ENCODE peak calls at places on chromosomes 7 and 10, in four cellular contexts. One of them, this sample, is unnamed.

GRCh38 chr10:71323407-71323806 is 4.3 kb downstream of the SLC29A3 start:
- DNase-seq in SK-MEL-5: peak; percentile 57
- DNase-seq in Panc1: no peak
- DNase-seq in BE2C: no peak
- DNase-seq in this sample: no peak

GRCh38 chr10:131536676-131537075 is 225.2 kb upstream of the TCERG1L start:
- DNase-seq in SK-MEL-5: no peak
- DNase-seq in Panc1: no peak
- DNase-seq in BE2C: no peak
- DNase-seq in this sample: no peak

GRCh38 chr10:97732052-97732359 is 4.9 kb upstream of the ZFYVE27 start:
- DNase-seq in SK-MEL-5: no peak
- DNase-seq in Panc1: no peak
- DNase-seq in BE2C: no peak
- DNase-seq in this sample: no peak

GRCh38 chr10:78805176-78805575 is 263.6 kb upstream of the ZMIZ1 start:
- DNase-seq in SK-MEL-5: no peak
- DNase-seq in Panc1: no peak
- DNase-seq in BE2C: peak; percentile 79
- DNase-seq in this sample: no peak

GRCh38 chr10:129966831-129967578 is 2.9 kb upstream of the EBF3 start:
- DNase-seq in SK-MEL-5: no peak
- DNase-seq in Panc1: no peak
- DNase-seq in BE2C: no peak
- DNase-seq in this sample: peak; percentile 85

GRCh38 chr7:144960763-144961162 is 124.9 kb upstream of the TPK1 start:
- DNase-seq in SK-MEL-5: no peak
- DNase-seq in Panc1: no peak
- DNase-seq in BE2C: no peak
- DNase-seq in this sample: no peak

GRCh38 chr7:137966636-137967142 is 35.2 kb downstream of the CREB3L2 start:
- DNase-seq in SK-MEL-5: no peak
- DNase-seq in Panc1: no peak
- DNase-seq in BE2C: no peak
- DNase-seq in this sample: no peak

GRCh38 chr7:25025218-25025671 is 45.3 kb upstream of the OSBPL3 start:
- DNase-seq in SK-MEL-5: peak; percentile 46
- DNase-seq in Panc1: peak; percentile 25
- DNase-seq in BE2C: no peak
- DNase-seq in this sample: no peak

GRCh38 chr10:60425392-60426110 is 35.9 kb upstream of the ANK3 start:
- DNase-seq in SK-MEL-5: no peak
- DNase-seq in Panc1: no peak
- DNase-seq in BE2C: no peak
- DNase-seq in this sample: no peak

GRCh38 chr10:73591935-73592699 is 975 bp upstream of the USP54 start:
- DNase-seq in SK-MEL-5: peak; percentile 89
- DNase-seq in Panc1: peak; percentile 83
- DNase-seq in BE2C: peak; percentile 63
- DNase-seq in this sample: peak; percentile 39

GRCh38 chr7:132243463-132243862 is 332.8 kb downstream of the PLXNA4 start:
- DNase-seq in SK-MEL-5: no peak
- DNase-seq in Panc1: no peak
- DNase-seq in BE2C: no peak
- DNase-seq in this sample: no peak

GRCh38 chr7:41428330-41428729 is 274.6 kb downstream of the INHBA start:
- DNase-seq in SK-MEL-5: no peak
- DNase-seq in Panc1: no peak
- DNase-seq in BE2C: no peak
- DNase-seq in this sample: no peak

GRCh38 chr7:79361214-79361613 is 92.3 kb downstream of the MAGI2 start:
- DNase-seq in SK-MEL-5: peak; percentile 72
- DNase-seq in Panc1: no peak
- DNase-seq in BE2C: no peak
- DNase-seq in this sample: no peak

GRCh38 chr7:138875794-138876193 is 77.8 kb upstream of the ATP6V0A4 start:
- DNase-seq in SK-MEL-5: no peak
- DNase-seq in Panc1: peak; percentile 91
- DNase-seq in BE2C: no peak
- DNase-seq in this sample: no peak

GRCh38 chr7:36810032-36810431 is 85.7 kb upstream of the AOAH start:
- DNase-seq in SK-MEL-5: no peak
- DNase-seq in Panc1: no peak
- DNase-seq in BE2C: no peak
- DNase-seq in this sample: no peak

This sample was measured in glutamatergic neuron.